ENCODE peak calls at places on chromosomes 6 and 20, in eight cellular contexts. I, E, X, B, C, H, O and W are unnamed samples.

GRCh38 chr6:15301179-15302006 is 55.5 kb downstream of the JARID2 start:
- DNase-seq in H (no peak), C (no peak), I (no peak), B (no peak), O (no peak), E (no peak), X (no peak), W (no peak)

GRCh38 chr6:33700391-33701050 is 11.0 kb downstream of the UQCC2 start:
- DNase-seq in X (peak), H (peak), O (peak), I (peak), E (no peak), B (peak), C (peak), W (no peak)

GRCh38 chr6:157848693-157849092 is 25.6 kb downstream of the SNX9 start:
- DNase-seq in E (no peak), B (no peak), C (no peak), I (no peak), X (no peak), H (no peak), O (no peak), W (no peak)

GRCh38 chr6:29989211-29989610 is 46.9 kb downstream of the HLA-A start:
- DNase-seq in O (no peak), B (no peak), X (no peak), I (no peak), C (no peak), E (no peak), H (no peak), W (no peak)

GRCh38 chr20:60148885-60149284 is 190.7 kb downstream of the CDH26 start:
- DNase-seq in H (no peak), I (no peak), C (no peak), B (no peak), O (no peak), E (no peak), X (no peak), W (no peak)

GRCh38 chr6:109790131-109790530 is 99.0 kb downstream of the FIG4 start:
- DNase-seq in B (no peak), H (no peak), I (no peak), C (no peak), O (peak), E (no peak), X (peak), W (no peak)

GRCh38 chr20:35237486-35237885 is 11.0 kb downstream of the MMP24 start:
- DNase-seq in B (no peak), I (no peak), X (no peak), C (no peak), O (no peak), H (no peak), E (no peak), W (no peak)

GRCh38 chr20:32832664-32833063 is 12.9 kb downstream of the MAPRE1 start:
- DNase-seq in H (no peak), I (no peak), E (no peak), B (no peak), O (no peak), C (no peak), X (no peak), W (no peak)

GRCh38 chr20:25318471-25319240 is 70.8 kb downstream of the PYGB start:
- DNase-seq in X (no peak), I (peak), O (no peak), E (no peak), C (no peak), H (no peak), B (no peak), W (no peak)

GRCh38 chr6:49692534-49692933 is 20.8 kb downstream of the CRISP2 start:
- DNase-seq in H (no peak), C (no peak), O (no peak), E (no peak), X (no peak), B (no peak), I (no peak), W (no peak)

GRCh38 chr6:101391772-101392560 is 1.5 kb upstream of the GRIK2 start:
- DNase-seq in E (no peak), B (no peak), O (no peak), I (no peak), C (peak), H (no peak), X (peak), W (no peak)

GRCh38 chr6:166397849-166398248 is 15.1 kb upstream of the MPC1 start:
- DNase-seq in B (no peak), I (no peak), O (no peak), C (peak), X (no peak), H (no peak), E (no peak), W (no peak)

GRCh38 chr6:99613398-99613704 is 6.7 kb downstream of the PRDM13 start:
- DNase-seq in X (peak), O (no peak), H (no peak), C (no peak), I (no peak), E (no peak), B (peak), W (no peak)

GRCh38 chr6:84691978-84692623 is 72.3 kb downstream of the TBX18 start:
- DNase-seq in H (no peak), I (no peak), E (no peak), X (peak), O (no peak), C (no peak), B (no peak), W (no peak)

GRCh38 chr6:84696181-84696580 is 68.2 kb downstream of the TBX18 start:
- DNase-seq in I (no peak), B (no peak), X (no peak), O (no peak), E (no peak), C (no peak), H (no peak), W (no peak)
- TF ChIP-seq POLR2AphosphoS5 in I (no peak), B (no peak), X (no peak), O (no peak), E (no peak), C (no peak), H (no peak), W (no peak)

GRCh38 chr6:139597781-139598368 is 223.4 kb upstream of the CITED2 start:
- DNase-seq in O (peak), I (peak), E (no peak), X (no peak), B (peak), H (no peak), C (no peak), W (peak)
- H3K27ac ChIP-seq in O (peak), I (peak), E (peak), X (no peak), B (peak), H (peak), C (no peak), W (peak)

GRCh38 chr20:53866787-53867740 is 203.3 kb downstream of the BCAS1 start:
- DNase-seq in C (no peak), E (no peak), H (no peak), B (no peak), I (no peak), O (peak), X (peak), W (no peak)
- TF ChIP-seq POLR2AphosphoS5 in C (no peak), E (no peak), H (no peak), B (no peak), I (no peak), O (no peak), X (no peak), W (no peak)

DNA sequence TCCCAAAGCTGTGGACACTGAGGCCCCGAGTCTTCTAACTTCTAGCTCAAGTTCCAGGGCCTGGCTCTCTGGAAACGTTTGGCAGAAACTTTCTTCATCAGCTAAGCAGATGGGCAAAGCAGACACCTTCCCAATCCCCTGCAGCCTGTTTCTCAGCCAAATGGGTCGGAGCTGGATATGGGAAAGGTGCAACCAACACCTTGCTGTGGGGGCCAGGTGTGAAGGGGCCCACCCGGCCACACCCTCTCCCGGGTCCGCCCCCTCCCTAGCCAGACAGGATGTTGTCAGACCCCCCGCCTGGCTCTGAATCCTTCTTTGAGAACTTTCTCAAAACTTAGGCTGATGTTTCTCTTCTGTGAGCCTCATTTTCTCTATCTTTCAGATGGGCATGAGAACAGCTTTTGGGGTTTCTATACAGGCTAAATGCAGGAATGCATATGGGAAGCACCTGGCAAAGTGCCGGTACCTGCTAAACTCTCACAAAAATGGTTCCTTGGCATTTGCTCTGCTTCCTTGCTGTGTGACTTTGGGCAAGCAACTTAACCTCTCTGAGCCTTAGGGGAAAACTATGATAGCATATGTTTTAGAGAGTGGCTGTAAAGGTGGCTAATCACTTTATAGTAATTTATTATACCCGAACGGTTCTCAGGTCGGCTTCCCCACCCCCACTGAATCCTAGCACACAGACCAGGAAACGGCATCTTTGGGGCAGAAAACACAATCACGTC is 1.8 kb downstream of the SNAI1 start:
- DNase-seq in I (no peak), E (no peak), H (no peak), C (no peak), B (no peak), O (no peak), X (no peak), W (no peak)
- H3K27ac ChIP-seq in I (peak), E (no peak), H (peak), C (no peak), B (peak), O (no peak), X (no peak), W (no peak)

GRCh38 chr6:142740449-142740848 is 204.5 kb downstream of the HIVEP2 start:
- DNase-seq in H (no peak), C (no peak), X (no peak), I (no peak), B (no peak), O (no peak), E (no peak), W (no peak)

GRCh38 chr6:142749556-142749955 is 195.4 kb downstream of the HIVEP2 start:
- DNase-seq in O (no peak), C (no peak), H (no peak), X (no peak), B (no peak), I (no peak), E (no peak), W (no peak)

GRCh38 chr6:142746524-142746923 is 198.5 kb downstream of the HIVEP2 start:
- DNase-seq in C (peak), E (no peak), O (peak), I (no peak), B (no peak), H (no peak), X (peak), W (no peak)

DNA sequence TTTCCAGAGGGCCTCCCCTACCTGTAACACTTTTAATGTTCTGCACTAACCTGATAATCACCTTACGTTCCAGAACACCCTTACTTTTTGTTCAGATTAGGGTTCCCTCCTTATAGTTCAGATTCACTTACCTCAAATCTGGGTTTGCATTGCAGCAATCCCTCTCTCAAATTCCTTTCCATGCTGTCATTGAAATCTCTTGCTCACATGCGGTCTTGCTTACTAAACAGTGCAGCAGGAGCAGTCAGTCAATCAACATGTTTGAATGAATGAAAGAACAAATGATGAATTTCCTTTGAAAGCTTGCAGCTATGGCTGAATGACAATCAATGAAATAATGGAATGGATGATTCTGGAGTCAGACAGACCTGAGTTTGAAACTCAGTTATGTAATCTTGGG is 200.1 kb downstream of the HIVEP2 start:
- DNase-seq in C (no peak), E (no peak), H (no peak), B (no peak), I (no peak), O (no peak), X (no peak), W (no peak)
- TF ChIP-seq POLR2AphosphoS5 in C (no peak), E (no peak), H (no peak), B (no peak), I (no peak), O (no peak), X (no peak), W (no peak)

GRCh38 chr20:62887860-62888239 is 26.2 kb upstream of the TCFL5 start:
- DNase-seq in B (no peak), E (no peak), X (no peak), O (no peak), I (no peak), H (no peak), C (no peak), W (no peak)
- H3K27ac ChIP-seq in B (peak), E (no peak), X (no peak), O (no peak), I (peak), H (no peak), C (no peak), W (peak)

GRCh38 chr20:45944965-45945677 is 10.6 kb downstream of the PCIF1 start:
- DNase-seq in B (no peak), C (no peak), E (no peak), I (no peak), X (peak), H (no peak), O (no peak), W (no peak)

GRCh38 chr20:45943613-45944012 is 9.1 kb downstream of the PCIF1 start:
- DNase-seq in B (no peak), X (no peak), H (no peak), E (no peak), I (no peak), C (no peak), O (no peak), W (no peak)

GRCh38 chr20:45945678-45946148 is 11.2 kb downstream of the PCIF1 start:
- DNase-seq in B (no peak), H (no peak), C (no peak), O (no peak), E (no peak), X (no peak), I (no peak), W (no peak)

GRCh38 chr20:45946149-45946970 is 11.9 kb downstream of the PCIF1 start:
- DNase-seq in C (no peak), E (no peak), O (peak), H (no peak), I (peak), X (no peak), B (peak), W (no peak)

GRCh38 chr20:45944151-45944964 is 9.9 kb downstream of the PCIF1 start:
- DNase-seq in B (no peak), I (no peak), X (no peak), H (no peak), E (no peak), C (no peak), O (no peak), W (no peak)
- TF ChIP-seq POLR2AphosphoS5 in B (no peak), I (no peak), X (no peak), H (no peak), E (peak), C (peak), O (no peak), W (no peak)

GRCh38 chr6:4397307-4397706 is 261.9 kb upstream of the ECI2 start:
- DNase-seq in B (no peak), X (no peak), C (no peak), E (no peak), I (no peak), H (no peak), O (no peak), W (no peak)
- H3K27ac ChIP-seq in B (no peak), X (no peak), C (no peak), E (no peak), I (no peak), H (no peak), O (no peak), W (no peak)

GRCh38 chr6:52209672-52210626 is 23.8 kb downstream of the IL17A start:
- DNase-seq in B (no peak), E (no peak), H (no peak), C (no peak), O (no peak), X (no peak), I (no peak), W (no peak)
- TF ChIP-seq POLR2AphosphoS5 in B (no peak), E (no peak), H (no peak), C (no peak), O (no peak), X (no peak), I (no peak), W (no peak)

GRCh38 chr6:168035661-168036616 is 38.5 kb downstream of the KIF25 start:
- DNase-seq in X (no peak), B (peak), C (no peak), I (no peak), O (no peak), E (no peak), H (no peak), W (peak)
- H3K27ac ChIP-seq in X (peak), B (peak), C (no peak), I (peak), O (no peak), E (peak), H (peak), W (peak)